ENCODE peak calls at places on chromosomes 11 and 22, in nine cellular contexts. One of them, this sample, is unnamed.

GRCh38 chr11:69293819-69294505 is at the start of gene MYEOV:
- DNase-seq in psoas muscle: no peak
- DNase-seq in AG04449: no peak
- DNase-seq in Jurkat, Clone E6-1: peak
- DNase-seq in cardiac muscle cell: no peak
- DNase-seq in AG09309: no peak
- DNase-seq in fibroblast of lung: peak
- DNase-seq in CD8-positive, alpha-beta memory T cell: no peak
- DNase-seq in neuronal stem cell: no peak
- DNase-seq in this sample: no peak

GRCh38 chr22:26897384-26897783 is 240.0 kb downstream of the MIAT start:
- DNase-seq in AG04449: no peak
- DNase-seq in Jurkat, Clone E6-1: no peak
- DNase-seq in psoas muscle: no peak
- DNase-seq in CD8-positive, alpha-beta memory T cell: no peak
- DNase-seq in cardiac muscle cell: no peak
- DNase-seq in fibroblast of lung: no peak
- DNase-seq in neuronal stem cell: no peak
- DNase-seq in AG09309: no peak
- DNase-seq in this sample: no peak

GRCh38 chr22:46171940-46172339 is 21.6 kb downstream of the PPARA start:
- DNase-seq in psoas muscle: no peak
- DNase-seq in Jurkat, Clone E6-1: peak
- DNase-seq in AG04449: peak
- DNase-seq in cardiac muscle cell: no peak
- DNase-seq in AG09309: peak
- DNase-seq in fibroblast of lung: peak
- DNase-seq in neuronal stem cell: no peak
- DNase-seq in CD8-positive, alpha-beta memory T cell: no peak
- DNase-seq in this sample: no peak

GRCh38 chr22:18110944-18111758 is 542 bp downstream of the TUBA8 start:
- DNase-seq in CD8-positive, alpha-beta memory T cell: no peak
- DNase-seq in cardiac muscle cell: no peak
- DNase-seq in neuronal stem cell: no peak
- DNase-seq in Jurkat, Clone E6-1: no peak
- DNase-seq in AG09309: no peak
- DNase-seq in fibroblast of lung: no peak
- DNase-seq in AG04449: no peak
- DNase-seq in psoas muscle: no peak
- DNase-seq in this sample: no peak

GRCh38 chr11:125874556-125875124 is 12.8 kb upstream of the HYLS1 start:
- DNase-seq in cardiac muscle cell: peak
- DNase-seq in AG04449: no peak
- DNase-seq in Jurkat, Clone E6-1: peak
- DNase-seq in AG09309: peak
- DNase-seq in CD8-positive, alpha-beta memory T cell: peak
- DNase-seq in fibroblast of lung: peak
- DNase-seq in neuronal stem cell: peak
- DNase-seq in psoas muscle: no peak
- DNase-seq in this sample: peak

GRCh38 chr22:36395061-36395849 is 7.5 kb upstream of the MYH9 start:
- DNase-seq in psoas muscle: no peak
- DNase-seq in fibroblast of lung: no peak
- DNase-seq in CD8-positive, alpha-beta memory T cell: no peak
- DNase-seq in neuronal stem cell: no peak
- DNase-seq in cardiac muscle cell: no peak
- DNase-seq in AG04449: no peak
- DNase-seq in Jurkat, Clone E6-1: no peak
- DNase-seq in AG09309: no peak
- DNase-seq in this sample: no peak

GRCh38 chr11:61091373-61092279 is 10.7 kb upstream of the CD5 start:
- DNase-seq in AG04449: no peak
- DNase-seq in Jurkat, Clone E6-1: no peak
- DNase-seq in neuronal stem cell: no peak
- DNase-seq in fibroblast of lung: peak
- DNase-seq in cardiac muscle cell: peak
- DNase-seq in CD8-positive, alpha-beta memory T cell: no peak
- DNase-seq in psoas muscle: no peak
- DNase-seq in AG09309: no peak
- DNase-seq in this sample: no peak

GRCh38 chr11:22467248-22467647 is 129.1 kb downstream of the SLC17A6 start:
- DNase-seq in Jurkat, Clone E6-1: no peak
- DNase-seq in cardiac muscle cell: no peak
- DNase-seq in AG04449: no peak
- DNase-seq in psoas muscle: no peak
- DNase-seq in fibroblast of lung: no peak
- DNase-seq in neuronal stem cell: no peak
- DNase-seq in AG09309: no peak
- DNase-seq in CD8-positive, alpha-beta memory T cell: no peak
- DNase-seq in this sample: no peak

GRCh38 chr11:45285931-45286632 is at the start of gene SYT13:
- DNase-seq in cardiac muscle cell: peak
- DNase-seq in Jurkat, Clone E6-1: no peak
- DNase-seq in psoas muscle: no peak
- DNase-seq in fibroblast of lung: peak
- DNase-seq in AG09309: no peak
- DNase-seq in neuronal stem cell: peak
- DNase-seq in AG04449: no peak
- DNase-seq in CD8-positive, alpha-beta memory T cell: no peak
- DNase-seq in this sample: no peak

GRCh38 chr11:1300121-1300520 is 9.3 kb downstream of the TOLLIP start:
- DNase-seq in psoas muscle: no peak
- DNase-seq in fibroblast of lung: no peak
- DNase-seq in Jurkat, Clone E6-1: no peak
- DNase-seq in AG04449: no peak
- DNase-seq in AG09309: no peak
- DNase-seq in cardiac muscle cell: no peak
- DNase-seq in CD8-positive, alpha-beta memory T cell: no peak
- DNase-seq in neuronal stem cell: no peak
- DNase-seq in this sample: no peak

GRCh38 chr11:78653294-78653909 is 78.7 kb upstream of the NARS2 start:
- DNase-seq in Jurkat, Clone E6-1: no peak
- DNase-seq in fibroblast of lung: no peak
- DNase-seq in cardiac muscle cell: no peak
- DNase-seq in neuronal stem cell: no peak
- DNase-seq in psoas muscle: no peak
- DNase-seq in AG04449: no peak
- DNase-seq in CD8-positive, alpha-beta memory T cell: no peak
- DNase-seq in AG09309: peak
- DNase-seq in this sample: no peak

GRCh38 chr22:49967333-49968241 is 7.0 kb downstream of the PIM3 start:
- DNase-seq in AG04449: no peak
- DNase-seq in cardiac muscle cell: peak
- DNase-seq in neuronal stem cell: no peak
- DNase-seq in CD8-positive, alpha-beta memory T cell: no peak
- DNase-seq in AG09309: no peak
- DNase-seq in psoas muscle: peak
- DNase-seq in fibroblast of lung: no peak
- DNase-seq in Jurkat, Clone E6-1: no peak
- DNase-seq in this sample: no peak

GRCh38 chr11:17791144-17791543 is 56.6 kb downstream of the KCNC1 start:
- DNase-seq in Jurkat, Clone E6-1: no peak
- DNase-seq in CD8-positive, alpha-beta memory T cell: no peak
- DNase-seq in fibroblast of lung: no peak
- DNase-seq in cardiac muscle cell: no peak
- DNase-seq in AG04449: no peak
- DNase-seq in neuronal stem cell: no peak
- DNase-seq in psoas muscle: no peak
- DNase-seq in AG09309: no peak
- DNase-seq in this sample: no peak
- H3K4me3 ChIP-seq in Jurkat, Clone E6-1: no peak
- H3K4me3 ChIP-seq in CD8-positive, alpha-beta memory T cell: no peak
- H3K4me3 ChIP-seq in fibroblast of lung: no peak
- H3K4me3 ChIP-seq in cardiac muscle cell: no peak
- H3K4me3 ChIP-seq in AG04449: no peak
- H3K4me3 ChIP-seq in neuronal stem cell: no peak
- H3K4me3 ChIP-seq in psoas muscle: no peak
- H3K4me3 ChIP-seq in AG09309: no peak
- H3K4me3 ChIP-seq in this sample: no peak

DNA sequence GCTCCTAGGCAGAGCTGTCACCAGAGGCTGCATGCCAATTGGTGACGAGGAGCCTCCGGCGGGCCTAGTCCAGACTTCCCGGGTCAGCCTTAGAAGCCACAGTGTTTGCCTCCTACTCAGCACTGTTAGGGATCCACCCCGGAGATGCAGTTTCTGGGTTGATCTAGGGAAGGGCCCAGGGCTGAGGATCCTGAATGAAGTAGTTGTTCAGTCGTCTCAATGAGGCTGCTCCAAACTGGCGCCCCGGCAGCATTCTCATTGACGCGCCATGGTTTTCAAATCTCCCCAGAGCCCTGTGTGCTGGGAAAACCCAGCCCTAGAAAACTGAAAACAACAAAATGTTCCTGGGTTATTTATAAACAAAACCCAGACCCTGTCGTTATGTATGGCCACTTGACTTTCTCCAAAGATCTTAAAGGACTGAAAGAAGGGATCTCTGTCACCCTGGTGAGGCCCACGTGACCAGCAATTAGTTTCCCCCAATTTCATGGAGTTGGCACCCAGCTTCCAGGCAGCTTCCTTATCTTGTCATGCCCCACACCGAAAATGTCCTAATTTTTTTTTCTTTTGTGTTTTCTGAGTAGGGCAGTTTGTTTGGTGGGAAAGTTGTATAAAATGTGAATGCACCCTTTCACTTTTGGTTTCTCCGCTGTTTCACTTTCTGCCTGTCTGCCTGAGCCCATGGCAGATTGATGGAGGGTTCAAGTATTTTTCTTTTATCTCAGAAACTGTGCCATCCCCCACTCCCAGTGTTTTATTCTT is 2.0 kb upstream of the EHD1 start:
- DNase-seq in AG09309: no peak
- DNase-seq in fibroblast of lung: no peak
- DNase-seq in neuronal stem cell: no peak
- DNase-seq in Jurkat, Clone E6-1: no peak
- DNase-seq in cardiac muscle cell: no peak
- DNase-seq in AG04449: no peak
- DNase-seq in psoas muscle: peak
- DNase-seq in CD8-positive, alpha-beta memory T cell: peak
- DNase-seq in this sample: no peak
- H3K4me3 ChIP-seq in AG09309: no peak
- H3K4me3 ChIP-seq in fibroblast of lung: no peak
- H3K4me3 ChIP-seq in neuronal stem cell: no peak
- H3K4me3 ChIP-seq in Jurkat, Clone E6-1: no peak
- H3K4me3 ChIP-seq in cardiac muscle cell: no peak
- H3K4me3 ChIP-seq in AG04449: no peak
- H3K4me3 ChIP-seq in psoas muscle: no peak
- H3K4me3 ChIP-seq in CD8-positive, alpha-beta memory T cell: peak
- H3K4me3 ChIP-seq in this sample: no peak

GRCh38 chr11:12287009-12287373 is 90.4 kb upstream of the PARVA start:
- DNase-seq in AG04449: peak
- DNase-seq in fibroblast of lung: peak
- DNase-seq in cardiac muscle cell: no peak
- DNase-seq in Jurkat, Clone E6-1: no peak
- DNase-seq in neuronal stem cell: no peak
- DNase-seq in psoas muscle: peak
- DNase-seq in CD8-positive, alpha-beta memory T cell: no peak
- DNase-seq in AG09309: peak
- DNase-seq in this sample: peak
- H3K4me3 ChIP-seq in AG04449: peak
- H3K4me3 ChIP-seq in fibroblast of lung: peak
- H3K4me3 ChIP-seq in cardiac muscle cell: no peak
- H3K4me3 ChIP-seq in Jurkat, Clone E6-1: no peak
- H3K4me3 ChIP-seq in neuronal stem cell: no peak
- H3K4me3 ChIP-seq in psoas muscle: no peak
- H3K4me3 ChIP-seq in CD8-positive, alpha-beta memory T cell: no peak
- H3K4me3 ChIP-seq in AG09309: peak
- H3K4me3 ChIP-seq in this sample: no peak

GRCh38 chr11:119209186-119209585 is 3.0 kb downstream of the CBL start:
- DNase-seq in psoas muscle: no peak
- DNase-seq in AG09309: no peak
- DNase-seq in cardiac muscle cell: no peak
- DNase-seq in fibroblast of lung: no peak
- DNase-seq in Jurkat, Clone E6-1: no peak
- DNase-seq in CD8-positive, alpha-beta memory T cell: no peak
- DNase-seq in neuronal stem cell: no peak
- DNase-seq in AG04449: no peak
- DNase-seq in this sample: no peak
- H3K4me3 ChIP-seq in psoas muscle: no peak
- H3K4me3 ChIP-seq in AG09309: no peak
- H3K4me3 ChIP-seq in cardiac muscle cell: no peak
- H3K4me3 ChIP-seq in fibroblast of lung: no peak
- H3K4me3 ChIP-seq in Jurkat, Clone E6-1: no peak
- H3K4me3 ChIP-seq in CD8-positive, alpha-beta memory T cell: no peak
- H3K4me3 ChIP-seq in neuronal stem cell: no peak
- H3K4me3 ChIP-seq in AG04449: no peak
- H3K4me3 ChIP-seq in this sample: no peak

GRCh38 chr11:67006029-67006884 is 16.7 kb upstream of the SYT12 start:
- DNase-seq in neuronal stem cell: no peak
- DNase-seq in Jurkat, Clone E6-1: peak
- DNase-seq in AG09309: no peak
- DNase-seq in psoas muscle: peak
- DNase-seq in AG04449: no peak
- DNase-seq in cardiac muscle cell: no peak
- DNase-seq in CD8-positive, alpha-beta memory T cell: no peak
- DNase-seq in fibroblast of lung: peak
- DNase-seq in this sample: no peak
- H3K4me3 ChIP-seq in neuronal stem cell: no peak
- H3K4me3 ChIP-seq in Jurkat, Clone E6-1: no peak
- H3K4me3 ChIP-seq in AG09309: no peak
- H3K4me3 ChIP-seq in psoas muscle: no peak
- H3K4me3 ChIP-seq in AG04449: no peak
- H3K4me3 ChIP-seq in cardiac muscle cell: no peak
- H3K4me3 ChIP-seq in CD8-positive, alpha-beta memory T cell: no peak
- H3K4me3 ChIP-seq in fibroblast of lung: no peak
- H3K4me3 ChIP-seq in this sample: no peak

DNA sequence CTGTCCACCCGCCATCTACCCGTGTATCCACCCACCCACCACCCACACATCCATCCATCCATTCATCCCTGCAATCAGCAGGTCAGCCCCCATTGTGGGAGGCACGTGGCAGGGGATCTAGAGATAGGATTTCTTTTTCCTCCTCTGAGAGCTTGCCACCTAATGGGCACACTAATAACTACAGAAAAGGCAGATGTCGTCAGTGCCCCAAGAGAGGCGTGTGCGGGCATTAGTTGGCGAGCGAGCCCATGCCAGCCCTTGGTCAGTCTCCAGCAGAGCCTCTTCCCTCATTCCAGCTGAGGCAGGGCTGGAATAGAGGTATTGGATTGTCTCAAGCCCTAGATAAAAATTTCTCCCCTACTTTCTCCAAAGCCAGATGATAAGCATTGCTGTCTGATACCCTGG is 9.7 kb downstream of the USP2 start:
- DNase-seq in Jurkat, Clone E6-1: no peak
- DNase-seq in AG09309: no peak
- DNase-seq in cardiac muscle cell: no peak
- DNase-seq in AG04449: no peak
- DNase-seq in psoas muscle: peak
- DNase-seq in neuronal stem cell: no peak
- DNase-seq in CD8-positive, alpha-beta memory T cell: no peak
- DNase-seq in fibroblast of lung: peak
- DNase-seq in this sample: no peak
- H3K4me3 ChIP-seq in Jurkat, Clone E6-1: no peak
- H3K4me3 ChIP-seq in AG09309: no peak
- H3K4me3 ChIP-seq in cardiac muscle cell: no peak
- H3K4me3 ChIP-seq in AG04449: no peak
- H3K4me3 ChIP-seq in psoas muscle: peak
- H3K4me3 ChIP-seq in neuronal stem cell: no peak
- H3K4me3 ChIP-seq in CD8-positive, alpha-beta memory T cell: no peak
- H3K4me3 ChIP-seq in fibroblast of lung: no peak
- H3K4me3 ChIP-seq in this sample: no peak